ENCODE peak calls at places on chromosomes 5 and 9, in four cellular contexts. X is IMR-90, A is H1, Z is mesendoderm. D is an unnamed sample.

GRCh38 chr5:78809444-78809843 is 160.9 kb upstream of the LHFPL2 start:
- DNase-seq in X (no peak), A (no peak), Z (no peak), D (no peak)

GRCh38 chr9:18721267-18722079 is 247.5 kb downstream of the ADAMTSL1 start:
- DNase-seq in X (no peak), A (no peak), Z (no peak), D (no peak)

GRCh38 chr5:1950096-1950707 is 67.5 kb upstream of the IRX4 start:
- DNase-seq in X (no peak), A (no peak), Z (no peak), D (no peak)

GRCh38 chr5:42059291-42059690 is 134.2 kb downstream of the FBXO4 start:
- DNase-seq in X (no peak), A (no peak), Z (no peak), D (no peak)

GRCh38 chr5:31449962-31450361 is 81.9 kb downstream of the DROSHA start:
- DNase-seq in X (no peak), A (no peak), Z (no peak), D (no peak)

GRCh38 chr9:3527653-3527960 is 1.8 kb upstream of the RFX3 start:
- DNase-seq in X (no peak), A (no peak), Z (no peak), D (no peak)

GRCh38 chr5:141186897-141187512 is at the start of gene PCDHB9:
- DNase-seq in X (peak), A (peak), Z (peak), D (peak)

GRCh38 chr9:116323012-116323411 is 169.4 kb downstream of the PAPPA start:
- DNase-seq in X (peak), A (no peak), Z (no peak), D (no peak)

GRCh38 chr9:115461284-115461683 is 343.3 kb upstream of the TNC start:
- DNase-seq in X (no peak), A (no peak), Z (no peak), D (no peak)

GRCh38 chr5:53429706-53430105 is 50.7 kb upstream of the FST start:
- DNase-seq in X (peak), A (no peak), Z (peak), D (no peak)

GRCh38 chr5:98927242-98927987 is 1.4 kb downstream of the CHD1 start:
- DNase-seq in X (peak), A (no peak), Z (peak), D (no peak)

GRCh38 chr5:64229163-64229774 is 63.6 kb downstream of the RNF180 start:
- DNase-seq in X (peak), A (no peak), Z (peak), D (no peak)

GRCh38 chr5:4212981-4213819 is 617.6 kb downstream of the IRX1 start:
- DNase-seq in X (no peak), A (no peak), Z (peak), D (no peak)

GRCh38 chr5:151480384-151480783 is 33.0 kb downstream of the SLC36A1 start:
- DNase-seq in X (peak), A (no peak), Z (no peak), D (no peak)

GRCh38 chr5:12920527-12920926 is 1016.3 kb upstream of the CTNND2 start:
- DNase-seq in X (no peak), A (no peak), Z (no peak), D (no peak)

GRCh38 chr9:133558191-133559126 is 24.0 kb downstream of the ADAMTSL2 start:
- DNase-seq in X (peak), A (no peak), Z (peak), D (no peak)

GRCh38 chr5:79464278-79464677 is 49.7 kb downstream of the HOMER1 start:
- DNase-seq in X (no peak), A (no peak), Z (no peak), D (no peak)

GRCh38 chr9:76912631-76913275 is 6.8 kb upstream of the PRUNE2 start:
- DNase-seq in X (peak), A (no peak), Z (no peak), D (no peak)

GRCh38 chr9:114311571-114312512 is 11.1 kb upstream of the ORM1 start:
- DNase-seq in X (no peak), A (peak), Z (no peak), D (no peak)

GRCh38 chr9:79254900-79255651 is 316.7 kb upstream of the TLE4 start:
- DNase-seq in X (peak), A (no peak), Z (peak), D (peak)

GRCh38 chr9:79256691-79257213 is 315.0 kb upstream of the TLE4 start:
- DNase-seq in X (peak), A (no peak), Z (no peak), D (no peak)

GRCh38 chr9:79257671-79258410 is 313.9 kb upstream of the TLE4 start:
- DNase-seq in X (no peak), A (no peak), Z (no peak), D (peak)

GRCh38 chr9:79257215-79257614 is 314.6 kb upstream of the TLE4 start:
- DNase-seq in X (no peak), A (no peak), Z (no peak), D (peak)

DNA sequence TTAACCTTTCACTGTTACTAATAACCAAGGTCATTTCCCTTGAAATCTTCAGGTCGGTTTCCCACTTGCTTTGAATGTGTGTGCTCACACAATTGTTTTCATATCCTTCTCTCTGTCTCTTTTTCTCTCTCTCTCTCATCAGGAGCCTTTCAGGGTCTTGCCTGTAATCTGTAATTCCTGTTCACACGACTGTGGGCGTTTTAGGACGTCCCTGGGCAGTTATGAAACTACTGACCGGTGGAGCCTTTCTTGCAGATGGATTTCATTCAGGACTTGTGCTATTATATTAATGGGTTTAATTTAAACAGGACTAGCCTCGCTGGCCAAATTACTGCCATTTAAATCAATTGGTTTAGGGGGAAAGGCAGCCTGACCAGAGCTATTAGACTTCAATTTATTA is 316.1 kb upstream of the TLE4 start:
- DNase-seq in X (no peak), A (no peak), Z (no peak), D (no peak)
- H4K5ac ChIP-seq in X (no peak), A (no peak), Z (no peak), D (no peak)

DNA sequence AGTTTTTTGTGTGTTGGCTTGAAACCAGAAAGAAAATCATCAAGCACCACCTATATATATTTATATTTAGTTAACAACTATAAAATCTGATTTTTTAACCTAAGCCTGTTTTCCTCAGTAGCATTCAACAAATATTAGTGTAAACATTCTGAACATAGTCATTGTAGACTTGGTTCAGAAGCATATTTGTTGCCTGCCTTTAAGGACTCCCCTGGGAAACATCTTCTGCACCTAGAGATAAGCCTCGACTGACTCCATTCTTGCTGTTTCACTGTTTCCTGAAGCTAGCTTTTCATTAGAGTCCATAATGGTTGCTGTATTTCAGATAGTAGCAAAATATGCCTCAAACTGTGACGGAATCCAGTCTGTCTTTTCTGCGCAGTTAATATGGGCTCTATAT is 123.5 kb downstream of the TRIO start:
- DNase-seq in X (no peak), A (no peak), Z (no peak), D (no peak)
- H4K5ac ChIP-seq in X (peak), A (no peak), Z (no peak), D (no peak)

GRCh38 chr9:129213551-129213950 is 35.5 kb upstream of the IER5L start:
- DNase-seq in X (no peak), A (no peak), Z (no peak), D (no peak)
- H4K5ac ChIP-seq in X (no peak), A (no peak), Z (no peak), D (no peak)

GRCh38 chr9:107226431-107226830 is 56.6 kb upstream of the RAD23B start:
- DNase-seq in X (no peak), A (no peak), Z (peak), D (no peak)
- H4K5ac ChIP-seq in X (no peak), A (no peak), Z (no peak), D (no peak)

GRCh38 chr9:86405086-86405491 is 50.9 kb upstream of the TUT7 start:
- DNase-seq in X (no peak), A (no peak), Z (no peak), D (no peak)

GRCh38 chr9:86405926-86406325 is 51.7 kb upstream of the TUT7 start:
- DNase-seq in X (peak), A (no peak), Z (peak), D (no peak)

GRCh38 chr9:86406366-86406765 is 52.2 kb upstream of the TUT7 start:
- DNase-seq in X (peak), A (no peak), Z (no peak), D (no peak)

GRCh38 chr9:86408121-86408520 is 53.9 kb upstream of the TUT7 start:
- DNase-seq in X (peak), A (no peak), Z (no peak), D (no peak)

GRCh38 chr9:86407022-86407421 is 52.8 kb upstream of the TUT7 start:
- DNase-seq in X (peak), A (no peak), Z (peak), D (peak)
- H4K5ac ChIP-seq in X (peak), A (no peak), Z (no peak), D (no peak)

GRCh38 chr5:106451998-106452397 is 1218.7 kb downstream of the EFNA5 start:
- DNase-seq in X (no peak), A (no peak), Z (no peak), D (no peak)
- H4K5ac ChIP-seq in X (no peak), A (no peak), Z (no peak), D (no peak)